ENCODE peak calls at places on chromosomes 13 and 19, in eight cellular contexts. One of them, this sample, is unnamed.
A peak's percentile ranks its signal among the peaks of the same experiment; 100 is the strongest.

GRCh38 chr13:41179593-41180250 is 14.6 kb downstream of the KBTBD7 start:
- DNase-seq in breast epithelium: no peak
- DNase-seq in PC-3: peak; percentile 37
- DNase-seq in adrenal gland: no peak
- DNase-seq in transverse colon: no peak
- DNase-seq in GM23248: peak; percentile 81
- DNase-seq in body of pancreas: no peak
- DNase-seq in thoracic aorta: no peak
- DNase-seq in this sample: no peak

GRCh38 chr19:35845215-35846037 is 6.9 kb downstream of the NPHS1 start:
- DNase-seq in breast epithelium: no peak
- DNase-seq in PC-3: peak; percentile 11
- DNase-seq in adrenal gland: no peak
- DNase-seq in transverse colon: peak; percentile 41
- DNase-seq in GM23248: peak; percentile 52
- DNase-seq in body of pancreas: peak; percentile 71
- DNase-seq in thoracic aorta: no peak
- DNase-seq in this sample: peak; percentile 33

GRCh38 chr19:14563590-14563926 is 8.3 kb downstream of the NDUFB7 start:
- DNase-seq in breast epithelium: no peak
- DNase-seq in PC-3: no peak
- DNase-seq in adrenal gland: no peak
- DNase-seq in transverse colon: no peak
- DNase-seq in GM23248: no peak
- DNase-seq in body of pancreas: no peak
- DNase-seq in thoracic aorta: no peak
- DNase-seq in this sample: no peak

GRCh38 chr13:24923305-24923640 is 159.3 kb downstream of the RNF17 start:
- DNase-seq in breast epithelium: no peak
- DNase-seq in PC-3: peak; percentile 15
- DNase-seq in adrenal gland: peak; percentile 16
- DNase-seq in transverse colon: no peak
- DNase-seq in GM23248: peak; percentile 90
- DNase-seq in body of pancreas: no peak
- DNase-seq in thoracic aorta: no peak
- DNase-seq in this sample: no peak

GRCh38 chr13:100610399-100611347 is 22.1 kb upstream of the GGACT start:
- DNase-seq in breast epithelium: no peak
- DNase-seq in PC-3: no peak
- DNase-seq in adrenal gland: no peak
- DNase-seq in transverse colon: no peak
- DNase-seq in GM23248: no peak
- DNase-seq in body of pancreas: no peak
- DNase-seq in thoracic aorta: no peak
- DNase-seq in this sample: no peak

GRCh38 chr19:32165750-32166149 is 179.7 kb upstream of the ZNF507 start:
- DNase-seq in breast epithelium: no peak
- DNase-seq in PC-3: no peak
- DNase-seq in adrenal gland: no peak
- DNase-seq in transverse colon: no peak
- DNase-seq in GM23248: no peak
- DNase-seq in body of pancreas: no peak
- DNase-seq in thoracic aorta: no peak
- DNase-seq in this sample: no peak

GRCh38 chr13:95128045-95128643 is 173.1 kb downstream of the ABCC4 start:
- DNase-seq in breast epithelium: no peak
- DNase-seq in PC-3: peak; percentile 83
- DNase-seq in adrenal gland: no peak
- DNase-seq in transverse colon: no peak
- DNase-seq in GM23248: no peak
- DNase-seq in body of pancreas: no peak
- DNase-seq in thoracic aorta: no peak
- DNase-seq in this sample: no peak

GRCh38 chr13:96940961-96941360 is 53.3 kb downstream of the OXGR1 start:
- DNase-seq in breast epithelium: no peak
- DNase-seq in PC-3: no peak
- DNase-seq in adrenal gland: no peak
- DNase-seq in transverse colon: no peak
- DNase-seq in GM23248: no peak
- DNase-seq in body of pancreas: no peak
- DNase-seq in thoracic aorta: no peak
- DNase-seq in this sample: no peak

GRCh38 chr13:113947321-113948033 is 26.4 kb downstream of the C13orf46 start:
- DNase-seq in breast epithelium: no peak
- DNase-seq in PC-3: peak; percentile 55
- DNase-seq in adrenal gland: peak; percentile 42
- DNase-seq in transverse colon: peak; percentile 65
- DNase-seq in GM23248: peak; percentile 76
- DNase-seq in body of pancreas: peak; percentile 68
- DNase-seq in thoracic aorta: peak; percentile 4
- DNase-seq in this sample: no peak

GRCh38 chr13:75480691-75481175 is 1.2 kb downstream of the TBC1D4 start:
- DNase-seq in breast epithelium: peak; percentile 69
- DNase-seq in PC-3: peak; percentile 87
- DNase-seq in adrenal gland: peak; percentile 78
- DNase-seq in transverse colon: peak; percentile 77
- DNase-seq in GM23248: peak; percentile 61
- DNase-seq in body of pancreas: peak; percentile 80
- DNase-seq in thoracic aorta: no peak
- DNase-seq in this sample: peak; percentile 68

GRCh38 chr19:29622191-29623070 is 16.3 kb downstream of the POP4 start:
- DNase-seq in breast epithelium: no peak
- DNase-seq in PC-3: peak; percentile 12
- DNase-seq in adrenal gland: no peak
- DNase-seq in transverse colon: peak; percentile 11
- DNase-seq in GM23248: no peak
- DNase-seq in body of pancreas: no peak
- DNase-seq in thoracic aorta: no peak
- DNase-seq in this sample: no peak

GRCh38 chr19:46341937-46342336 is 5.0 kb upstream of the PPP5C start:
- DNase-seq in breast epithelium: no peak
- DNase-seq in PC-3: no peak
- DNase-seq in adrenal gland: no peak
- DNase-seq in transverse colon: no peak
- DNase-seq in GM23248: no peak
- DNase-seq in body of pancreas: no peak
- DNase-seq in thoracic aorta: no peak
- DNase-seq in this sample: no peak

DNA sequence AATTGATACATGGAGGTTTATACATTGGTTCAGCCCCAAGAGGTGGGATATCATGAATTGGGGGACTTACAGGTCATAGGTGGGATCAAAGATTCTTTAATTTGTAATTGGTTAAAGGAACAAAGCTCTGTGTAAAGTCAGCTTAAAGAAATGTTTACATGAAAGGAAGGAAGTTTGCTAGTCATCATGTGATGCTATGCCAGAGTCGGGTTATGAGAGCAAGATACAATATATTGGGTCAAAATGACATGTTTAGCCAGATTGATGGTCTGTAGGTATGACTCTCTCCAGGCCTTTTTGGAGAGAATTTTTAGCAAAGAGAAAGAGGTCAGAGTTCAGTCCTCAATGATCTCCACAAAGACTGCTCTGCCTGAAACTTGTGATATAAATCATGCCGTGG is 5.3 kb upstream of the CYSLTR2 start:
- DNase-seq in breast epithelium: no peak
- DNase-seq in PC-3: no peak
- DNase-seq in adrenal gland: no peak
- DNase-seq in transverse colon: no peak
- DNase-seq in GM23248: no peak
- DNase-seq in body of pancreas: no peak
- DNase-seq in thoracic aorta: no peak
- DNase-seq in this sample: no peak
- H3K9me3 ChIP-seq in breast epithelium: no peaks in the 10 kb centered on the region
- H3K9me3 ChIP-seq in PC-3: no peaks in the 10 kb centered on the region
- H3K9me3 ChIP-seq in adrenal gland: no peaks in the 10 kb centered on the region
- H3K9me3 ChIP-seq in transverse colon: no peaks in the 10 kb centered on the region
- H3K9me3 ChIP-seq in GM23248: no peaks in the 10 kb centered on the region
- H3K9me3 ChIP-seq in body of pancreas: no peaks in the 10 kb centered on the region
- H3K9me3 ChIP-seq in thoracic aorta: no peaks in the 10 kb centered on the region
- H3K9me3 ChIP-seq in this sample: no peaks in the 10 kb centered on the region

GRCh38 chr13:54232700-54233099 is 1204.1 kb downstream of the OLFM4 start:
- DNase-seq in breast epithelium: no peak
- DNase-seq in PC-3: peak; percentile 2
- DNase-seq in adrenal gland: no peak
- DNase-seq in transverse colon: no peak
- DNase-seq in GM23248: no peak
- DNase-seq in body of pancreas: no peak
- DNase-seq in thoracic aorta: no peak
- DNase-seq in this sample: no peak

GRCh38 chr13:54234607-54235006 is 1206.0 kb downstream of the OLFM4 start:
- DNase-seq in breast epithelium: no peak
- DNase-seq in PC-3: peak; percentile 1
- DNase-seq in adrenal gland: no peak
- DNase-seq in transverse colon: no peak
- DNase-seq in GM23248: no peak
- DNase-seq in body of pancreas: no peak
- DNase-seq in thoracic aorta: no peak
- DNase-seq in this sample: no peak
- H3K4me1 ChIP-seq in breast epithelium: no peaks in the 10 kb centered on the region
- H3K4me1 ChIP-seq in PC-3: no peaks in the 10 kb centered on the region
- H3K4me1 ChIP-seq in adrenal gland: no peaks in the 10 kb centered on the region
- H3K4me1 ChIP-seq in transverse colon: no peaks in the 10 kb centered on the region
- H3K4me1 ChIP-seq in GM23248: no peaks in the 10 kb centered on the region
- H3K4me1 ChIP-seq in body of pancreas: no peaks in the 10 kb centered on the region
- H3K4me1 ChIP-seq in thoracic aorta: no peaks in the 10 kb centered on the region
- H3K4me1 ChIP-seq in this sample: no peaks in the 10 kb centered on the region

GRCh38 chr19:5131866-5132561 is 163.1 kb downstream of the KDM4B start:
- DNase-seq in breast epithelium: no peak
- DNase-seq in PC-3: peak; percentile 76
- DNase-seq in adrenal gland: no peak
- DNase-seq in transverse colon: no peak
- DNase-seq in GM23248: no peak
- DNase-seq in body of pancreas: no peak
- DNase-seq in thoracic aorta: no peak
- DNase-seq in this sample: no peak
- H3K4me3 ChIP-seq in breast epithelium: no peak overlapping the region
- H3K4me3 ChIP-seq in PC-3: no peak overlapping the region
- H3K4me3 ChIP-seq in adrenal gland: no peak overlapping the region
- H3K4me3 ChIP-seq in transverse colon: no peak overlapping the region
- H3K4me3 ChIP-seq in GM23248: no peak overlapping the region
- H3K4me3 ChIP-seq in body of pancreas: no peak overlapping the region
- H3K4me3 ChIP-seq in thoracic aorta: no peak overlapping the region
- H3K4me3 ChIP-seq in this sample: no peak overlapping the region

DNA sequence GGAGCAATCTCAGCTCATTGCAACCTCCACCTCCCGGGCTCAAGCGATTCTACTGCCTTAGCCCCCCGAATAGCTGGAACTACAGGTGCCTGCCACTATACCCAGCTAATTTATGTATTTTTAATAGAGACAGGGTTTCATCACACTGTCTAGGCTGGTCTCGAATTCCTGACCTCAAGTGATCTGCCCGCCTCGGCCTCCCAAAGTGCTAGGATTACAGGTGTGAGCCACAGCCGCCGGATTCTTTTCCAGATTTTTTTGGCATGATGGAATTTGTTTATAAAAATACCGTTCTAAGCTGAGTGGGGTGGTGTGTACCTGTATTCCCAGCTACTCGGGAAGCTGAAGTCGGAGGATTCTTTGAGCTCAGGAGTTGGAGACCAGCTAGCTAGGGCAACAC is 6.0 kb upstream of the ATG4D start:
- DNase-seq in breast epithelium: no peak
- DNase-seq in PC-3: no peak
- DNase-seq in adrenal gland: no peak
- DNase-seq in transverse colon: no peak
- DNase-seq in GM23248: no peak
- DNase-seq in body of pancreas: no peak
- DNase-seq in thoracic aorta: no peak
- DNase-seq in this sample: no peak
- H3K9me3 ChIP-seq in breast epithelium: no peaks in the 10 kb centered on the region
- H3K9me3 ChIP-seq in PC-3: no peaks in the 10 kb centered on the region
- H3K9me3 ChIP-seq in adrenal gland: no peaks in the 10 kb centered on the region
- H3K9me3 ChIP-seq in transverse colon: no peaks in the 10 kb centered on the region
- H3K9me3 ChIP-seq in GM23248: no peaks in the 10 kb centered on the region
- H3K9me3 ChIP-seq in body of pancreas: no peaks in the 10 kb centered on the region
- H3K9me3 ChIP-seq in thoracic aorta: no peaks in the 10 kb centered on the region
- H3K9me3 ChIP-seq in this sample: no peaks in the 10 kb centered on the region

GRCh38 chr19:56112313-56112709 is 8.8 kb downstream of the ZNF787 start:
- DNase-seq in breast epithelium: no peak
- DNase-seq in PC-3: no peak
- DNase-seq in adrenal gland: no peak
- DNase-seq in transverse colon: no peak
- DNase-seq in GM23248: no peak
- DNase-seq in body of pancreas: no peak
- DNase-seq in thoracic aorta: no peak
- DNase-seq in this sample: no peak
- H3K4me1 ChIP-seq in breast epithelium: peaks cover 35% of the 10 kb centered on the region
- H3K4me1 ChIP-seq in PC-3: no peaks in the 10 kb centered on the region
- H3K4me1 ChIP-seq in adrenal gland: peaks cover 74% of the 10 kb centered on the region
- H3K4me1 ChIP-seq in transverse colon: peaks cover 60% of the 10 kb centered on the region
- H3K4me1 ChIP-seq in GM23248: peaks cover 13% of the 10 kb centered on the region
- H3K4me1 ChIP-seq in body of pancreas: peaks cover 86% of the 10 kb centered on the region
- H3K4me1 ChIP-seq in thoracic aorta: peaks cover 47% of the 10 kb centered on the region
- H3K4me1 ChIP-seq in this sample: no peaks in the 10 kb centered on the region

DNA sequence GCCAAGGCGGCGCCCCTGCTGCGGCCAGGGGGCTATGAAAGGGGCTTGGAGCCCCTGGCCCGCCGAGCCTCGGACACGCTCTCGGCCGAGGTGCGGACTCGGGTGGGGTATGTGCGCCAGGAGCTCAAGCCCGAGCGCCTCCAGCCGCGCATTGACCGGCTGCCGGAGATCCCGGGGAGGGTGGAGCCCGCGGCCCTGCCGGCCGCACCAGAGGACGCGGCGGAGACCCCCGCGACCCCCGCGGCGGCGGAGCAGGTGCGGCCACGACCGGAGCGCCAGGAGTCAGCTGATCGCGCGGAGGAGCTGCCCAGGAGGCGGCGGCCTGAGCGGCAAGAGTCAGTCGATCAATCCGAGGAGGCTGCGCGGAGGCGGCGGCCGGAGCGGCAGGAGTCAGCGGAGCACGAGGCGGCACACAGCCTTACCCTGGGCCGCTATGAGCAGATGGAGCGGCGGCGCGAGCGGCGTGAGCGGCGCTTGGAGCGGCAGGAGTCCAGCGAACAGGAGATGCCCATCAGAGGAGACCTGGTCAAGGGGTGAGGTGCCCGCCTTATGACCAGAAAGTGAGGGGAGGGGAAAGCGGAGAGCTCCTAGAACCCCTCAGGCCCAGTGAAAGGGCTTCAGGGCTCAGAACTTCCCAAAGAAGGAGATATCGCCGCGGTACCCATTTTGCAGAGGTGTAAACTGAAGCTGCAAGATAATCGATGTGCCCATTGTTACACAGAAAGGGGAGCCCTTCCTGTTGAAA is 8.8 kb upstream of the SHKBP1 start:
- DNase-seq in breast epithelium: no peak
- DNase-seq in PC-3: no peak
- DNase-seq in adrenal gland: no peak
- DNase-seq in transverse colon: no peak
- DNase-seq in GM23248: peak; percentile 35
- DNase-seq in body of pancreas: no peak
- DNase-seq in thoracic aorta: no peak
- DNase-seq in this sample: no peak
- H3K4me3 ChIP-seq in breast epithelium: peak overlapping the region; percentile 54
- H3K4me3 ChIP-seq in PC-3: no peak overlapping the region
- H3K4me3 ChIP-seq in adrenal gland: peak overlapping the region; percentile 41
- H3K4me3 ChIP-seq in transverse colon: peak overlapping the region; percentile 30
- H3K4me3 ChIP-seq in GM23248: peak overlapping the region; percentile 64
- H3K4me3 ChIP-seq in body of pancreas: no peak overlapping the region
- H3K4me3 ChIP-seq in thoracic aorta: peak overlapping the region; percentile 69
- H3K4me3 ChIP-seq in this sample: no peak overlapping the region

GRCh38 chr19:12346896-12347295 is 13.5 kb upstream of the ZNF563 start:
- DNase-seq in breast epithelium: no peak
- DNase-seq in PC-3: no peak
- DNase-seq in adrenal gland: no peak
- DNase-seq in transverse colon: no peak
- DNase-seq in GM23248: no peak
- DNase-seq in body of pancreas: no peak
- DNase-seq in thoracic aorta: no peak
- DNase-seq in this sample: no peak
- H3K9me3 ChIP-seq in breast epithelium: peaks cover 61% of the 10 kb centered on the region
- H3K9me3 ChIP-seq in PC-3: peaks cover 74% of the 10 kb centered on the region
- H3K9me3 ChIP-seq in adrenal gland: peaks cover 61% of the 10 kb centered on the region
- H3K9me3 ChIP-seq in transverse colon: peaks cover 69% of the 10 kb centered on the region
- H3K9me3 ChIP-seq in GM23248: peaks cover 9% of the 10 kb centered on the region
- H3K9me3 ChIP-seq in body of pancreas: peaks cover 22% of the 10 kb centered on the region
- H3K9me3 ChIP-seq in thoracic aorta: peaks cover 67% of the 10 kb centered on the region
- H3K9me3 ChIP-seq in this sample: peaks cover 3% of the 10 kb centered on the region

This sample was measured in BE2C.